ENCODE peak calls at places on chromosomes 7 and 10, in four cellular contexts. G is HCT116, D is ovary, U is lower lobe of right lung. P is an unnamed sample.

GRCh38 chr7:138125119-138125518 is 48.9 kb downstream of the AKR1D1 start:
- DNase-seq in G (no peak), D (no peak), U (no peak), P (peak; percentile 24)

GRCh38 chr10:124091646-124092269 is 1.6 kb downstream of the CHST15 start:
- DNase-seq in G (no peak), D (peak; percentile 61), U (peak; percentile 75), P (peak; percentile 52)

GRCh38 chr7:132402751-132403245 is 173.5 kb downstream of the PLXNA4 start:
- DNase-seq in G (no peak), D (peak; percentile 84), U (no peak), P (no peak)

GRCh38 chr7:19116121-19117080 is 1.0 kb downstream of the TWIST1 start:
- DNase-seq in G (no peak), D (no peak), U (no peak), P (peak; percentile 52)

GRCh38 chr7:30776971-30777370 is 5.8 kb downstream of the MINDY4 start:
- DNase-seq in G (no peak), D (peak; percentile 65), U (no peak), P (no peak)

GRCh38 chr7:12031638-12032037 is 179.5 kb upstream of the TMEM106B start:
- DNase-seq in G (peak; percentile 36), D (no peak), U (no peak), P (peak; percentile 34)

GRCh38 chr7:130884437-130885417 is 150.7 kb upstream of the KLF14 start:
- DNase-seq in G (no peak), D (no peak), U (peak; percentile 64), P (no peak)

GRCh38 chr10:47037654-47038425 is 126.6 kb downstream of the PTPN20 start:
- DNase-seq in G (no peak), D (no peak), U (peak; percentile 16), P (no peak)

GRCh38 chr10:133357293-133358151 is at the start of gene FUOM:
- DNase-seq in G (peak; percentile 7), D (peak; percentile 61), U (peak; percentile 87), P (peak; percentile 94)

GRCh38 chr7:22667562-22668239 is 59.3 kb upstream of the IL6 start:
- DNase-seq in G (peak; percentile 6), D (no peak), U (no peak), P (peak; percentile 87)

GRCh38 chr7:51280156-51280555 is 36.5 kb downstream of the COBL start:
- DNase-seq in G (no peak), D (no peak), U (no peak), P (no peak)

GRCh38 chr10:125079091-125079600 is 81.2 kb downstream of the CTBP2 start:
- DNase-seq in G (no peak), D (no peak), U (no peak), P (no peak)

GRCh38 chr7:100221767-100222444 is 2.2 kb downstream of the PVRIG start:
- DNase-seq in G (no peak), D (no peak), U (no peak), P (no peak)

GRCh38 chr7:159143780-159144755 is 599 bp downstream of the VIPR2 start:
- DNase-seq in G (no peak), D (peak; percentile 64), U (no peak), P (no peak)

GRCh38 chr10:72879245-72879644 is 14.3 kb upstream of the OIT3 start:
- DNase-seq in G (no peak), D (no peak), U (no peak), P (no peak)

GRCh38 chr7:138979226-138979979 is 1.8 kb downstream of the KIAA1549 start:
- DNase-seq in G (peak; percentile 10), D (no peak), U (no peak), P (no peak)

GRCh38 chr7:149584530-149584929 is 86.9 kb upstream of the ZNF746 start:
- DNase-seq in G (no peak), D (no peak), U (no peak), P (no peak)
- TF ChIP-seq CTCF in G (no peak), D (no peak), U (no peak), P (no peak)

GRCh38 chr7:732556-732955 is 5.5 kb upstream of the PRKAR1B start:
- DNase-seq in G (no peak), D (no peak), U (no peak), P (no peak)

GRCh38 chr7:734214-734613 is 7.1 kb upstream of the PRKAR1B start:
- DNase-seq in G (no peak), D (no peak), U (no peak), P (no peak)

GRCh38 chr7:731440-732085 is 4.5 kb upstream of the PRKAR1B start:
- DNase-seq in G (no peak), D (no peak), U (peak; percentile 24), P (no peak)

GRCh38 chr7:730501-731439 is 3.7 kb upstream of the PRKAR1B start:
- DNase-seq in G (no peak), D (no peak), U (peak; percentile 25), P (no peak)

GRCh38 chr7:732094-732541 is 5.0 kb upstream of the PRKAR1B start:
- DNase-seq in G (peak; percentile 24), D (no peak), U (peak; percentile 62), P (peak; percentile 45)
- H3K27ac ChIP-seq in G (peak overlapping the region; percentile 51), D (no peak overlapping the region), U (no peak overlapping the region), P (peak overlapping the region; percentile 56)

GRCh38 chr7:112006071-112006470 is 200.1 kb downstream of the DOCK4 start:
- DNase-seq in G (no peak), D (no peak), U (no peak), P (no peak)

GRCh38 chr7:112005205-112005604 is 201.0 kb downstream of the DOCK4 start:
- DNase-seq in G (no peak), D (no peak), U (no peak), P (no peak)

GRCh38 chr7:112010994-112011393 is 195.2 kb downstream of the DOCK4 start:
- DNase-seq in G (no peak), D (no peak), U (no peak), P (no peak)

GRCh38 chr7:112009081-112009480 is 197.1 kb downstream of the DOCK4 start:
- DNase-seq in G (no peak), D (no peak), U (no peak), P (peak; percentile 20)

GRCh38 chr7:112007185-112007584 is 199.0 kb downstream of the DOCK4 start:
- DNase-seq in G (no peak), D (no peak), U (no peak), P (no peak)
- TF ChIP-seq CTCF in G (no peak), D (no peak), U (no peak), P (no peak)

DNA sequence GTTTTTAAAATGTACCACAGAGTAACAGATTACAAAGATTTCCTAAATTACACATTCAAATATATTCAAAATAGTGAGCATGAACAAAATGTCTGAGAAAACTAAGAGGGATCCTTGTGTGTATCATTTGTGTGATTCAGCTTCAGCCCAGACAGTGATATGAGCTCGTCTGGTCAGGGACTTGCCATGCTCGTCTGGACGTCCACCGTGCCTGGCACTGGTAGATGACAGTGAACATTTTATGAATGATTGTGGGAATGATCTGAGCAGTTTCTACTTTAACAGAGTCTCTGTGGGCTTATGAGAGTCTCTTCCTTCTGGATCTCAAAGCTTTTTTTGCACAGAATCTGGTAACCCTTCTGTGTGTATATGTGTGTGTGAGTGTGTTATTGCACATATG is 34.2 kb upstream of the ANKRD2 start:
- DNase-seq in G (no peak), D (no peak), U (no peak), P (no peak)
- H3K27ac ChIP-seq in G (no peak overlapping the region), D (no peak overlapping the region), U (no peak overlapping the region), P (peak overlapping the region; percentile 98)